ENCODE peak calls at places on chromosomes 5 and 9, in seven cellular contexts. Q is activated T-cell treated with anti-CD3 and anti-CD28 coated beads, Interleukin-2, amount 50 U/mL, for 72 hours; T is neural crest cell; P is T-helper 17 cell; E is NCI-H345; W is stimulated activated CD8-positive, alpha-beta memory T cell treated with anti-CD3 and anti-CD28 coated beads, Interleukin-4, amount 100 ng/mL, for 1 hour; J is NCI-H146. O is an unnamed sample.

GRCh38 chr9:70438341-70438924 is 24.0 kb upstream of the KLF9 start:
- DNase-seq in E (no peak), P (no peak), J (no peak), T (no peak), Q (no peak), W (no peak), O (peak)

GRCh38 chr9:123353041-123353440 is 3.0 kb upstream of the CRB2 start:
- DNase-seq in T (no peak), Q (no peak), E (no peak), W (no peak), J (no peak), P (no peak), O (no peak)

GRCh38 chr5:179421156-179421895 is 76.1 kb upstream of the ADAMTS2 start:
- DNase-seq in P (no peak), W (no peak), Q (no peak), T (no peak), E (no peak), J (no peak), O (no peak)

GRCh38 chr9:136628287-136628686 is 34.4 kb upstream of the EGFL7 start:
- DNase-seq in P (no peak), Q (no peak), W (no peak), T (no peak), E (no peak), J (no peak), O (no peak)

GRCh38 chr5:157591766-157592165 is 16.2 kb upstream of the ADAM19 start:
- DNase-seq in W (no peak), P (no peak), E (no peak), J (no peak), T (no peak), Q (no peak), O (no peak)

GRCh38 chr5:135337064-135337463 is 62.0 kb downstream of the MACROH2A1 start:
- DNase-seq in J (no peak), P (no peak), W (no peak), E (no peak), T (no peak), Q (no peak), O (no peak)

GRCh38 chr5:149265559-149265958 is 6.1 kb upstream of the AFAP1L1 start:
- DNase-seq in T (no peak), P (no peak), E (no peak), J (peak), W (no peak), Q (no peak), O (peak)

GRCh38 chr5:2201011-2201410 is 318.3 kb upstream of the IRX4 start:
- DNase-seq in T (no peak), P (no peak), E (no peak), Q (no peak), W (no peak), J (no peak), O (no peak)

GRCh38 chr9:113427629-113428028 is 17.1 kb downstream of the C9orf43 start:
- DNase-seq in P (no peak), Q (no peak), E (no peak), W (no peak), J (no peak), T (no peak), O (peak)

GRCh38 chr5:134177197-134178171 is 734 bp upstream of the SKP1 start:
- DNase-seq in Q (no peak), T (no peak), P (no peak), W (no peak), E (peak), J (peak), O (peak)

GRCh38 chr5:140801494-140801841 is 611 bp downstream of the PCDHA3 start:
- DNase-seq in E (no peak), J (no peak), T (no peak), W (no peak), P (no peak), Q (no peak), O (peak)

GRCh38 chr5:14204011-14204670 is 61.0 kb downstream of the TRIO start:
- DNase-seq in W (no peak), T (no peak), P (no peak), Q (no peak), J (no peak), E (no peak), O (no peak)

GRCh38 chr5:115812372-115812771 is 4.1 kb downstream of the CDO1 start:
- DNase-seq in Q (no peak), E (no peak), J (no peak), W (no peak), T (no peak), P (no peak), O (no peak)

GRCh38 chr5:35443803-35444595 is 173.7 kb upstream of the SPEF2 start:
- DNase-seq in T (no peak), E (no peak), J (no peak), P (no peak), Q (no peak), W (no peak), O (no peak)

GRCh38 chr5:176810084-176810597 is at the start of gene UNC5A:
- DNase-seq in T (peak), P (peak), Q (peak), W (no peak), E (peak), J (peak), O (no peak)

GRCh38 chr9:89310486-89311345 is at the start of gene CKS2:
- DNase-seq in W (peak), Q (peak), T (peak), E (peak), J (peak), P (peak), O (peak)

GRCh38 chr9:136608331-136609159 is 54.2 kb upstream of the EGFL7 start:
- DNase-seq in P (no peak), W (no peak), E (no peak), Q (no peak), T (no peak), J (no peak), O (no peak)

GRCh38 chr9:129930743-129931142 is 95.5 kb downstream of the USP20 start:
- DNase-seq in W (no peak), P (no peak), E (no peak), J (no peak), Q (no peak), T (no peak), O (no peak)

GRCh38 chr5:72402959-72403628 is 82.9 kb downstream of the PTCD2 start:
- DNase-seq in Q (no peak), W (no peak), J (no peak), E (no peak), P (no peak), T (no peak), O (no peak)

GRCh38 chr5:170405822-170406221 is 16.7 kb upstream of the KCNMB1 start:
- DNase-seq in W (no peak), Q (no peak), P (no peak), E (no peak), J (no peak), T (no peak), O (no peak)

GRCh38 chr5:34687269-34688011 is 31.3 kb downstream of the RAI14 start:
- DNase-seq in E (no peak), T (no peak), W (no peak), J (no peak), Q (no peak), P (no peak), O (no peak)

GRCh38 chr5:139088024-139088423 is 110.1 kb downstream of the SIL1 start:
- DNase-seq in W (no peak), P (no peak), J (no peak), Q (no peak), T (no peak), E (no peak), O (no peak)

GRCh38 chr5:118953652-118954005 is 34.7 kb downstream of the DTWD2 start:
- DNase-seq in W (no peak), Q (no peak), J (no peak), P (no peak), E (no peak), T (no peak), O (no peak)

GRCh38 chr5:136242611-136243010 is 49.6 kb upstream of the SMIM32 start:
- DNase-seq in Q (no peak), P (no peak), J (no peak), T (no peak), E (no peak), W (no peak), O (no peak)

GRCh38 chr5:40755093-40755406 is 711 bp downstream of the TTC33 start:
- DNase-seq in P (peak), W (peak), Q (peak), J (peak), T (peak), E (peak), O (peak)

GRCh38 chr9:84121991-84122523 is 141.5 kb downstream of the RMI1 start:
- DNase-seq in Q (no peak), J (no peak), P (no peak), T (no peak), E (peak), W (no peak), O (peak)

GRCh38 chr5:115549154-115549553 is 4.6 kb upstream of the FEM1C start:
- DNase-seq in J (peak), Q (peak), P (no peak), W (no peak), E (no peak), T (no peak), O (no peak)

GRCh38 chr5:125042243-125042887 is 295.9 kb upstream of the ZNF608 start:
- DNase-seq in E (no peak), Q (no peak), T (no peak), W (no peak), P (no peak), J (no peak), O (peak)

GRCh38 chr9:13431137-13431536 is 151.6 kb upstream of the MPDZ start:
- DNase-seq in J (peak), E (peak), P (no peak), Q (no peak), W (no peak), T (no peak), O (no peak)

GRCh38 chr5:146409081-146409671 is 38.0 kb upstream of the TCERG1 start:
- DNase-seq in W (no peak), Q (no peak), T (no peak), J (no peak), E (no peak), P (no peak), O (no peak)

GRCh38 chr5:123120197-123120596 is 31.2 kb downstream of the PRDM6 start:
- DNase-seq in Q (no peak), P (no peak), E (no peak), T (no peak), W (no peak), J (no peak), O (peak)

GRCh38 chr5:1488882-1489680 is 34.7 kb downstream of the LPCAT1 start:
- DNase-seq in T (no peak), E (no peak), W (no peak), J (no peak), Q (peak), P (no peak), O (peak)

GRCh38 chr5:176151286-176151685 is 86.9 kb upstream of the SIMC1 start:
- DNase-seq in E (no peak), J (no peak), T (no peak), W (no peak), P (no peak), Q (no peak), O (no peak)

GRCh38 chr5:138661342-138661975 is 86.3 kb upstream of the HSPA9 start:
- DNase-seq in P (no peak), Q (no peak), E (no peak), W (no peak), J (no peak), T (no peak), O (no peak)

GRCh38 chr5:1483856-1484255 is 38.6 kb upstream of the SLC6A3 start:
- DNase-seq in J (no peak), P (no peak), T (no peak), E (no peak), W (no peak), Q (no peak), O (no peak)

GRCh38 chr9:70902171-70902570 is 219.2 kb downstream of the TRPM3 start:
- DNase-seq in Q (no peak), T (no peak), E (no peak), P (no peak), W (no peak), J (no peak), O (no peak)

O was measured in AG08395.